ENCODE peak calls at places on chromosomes 2 and 18, in nine cellular contexts. One of them, this sample, is unnamed.

GRCh38 chr2:108615480-108616090 is 81.3 kb downstream of the LIMS1 start:
- DNase-seq in WTC11: no peak
- DNase-seq in H1: no peak
- DNase-seq in GM12878: no peak
- DNase-seq in HCT116: no peak
- DNase-seq in A549: no peak
- DNase-seq in K562: no peak
- DNase-seq in HepG2: peak
- DNase-seq in NB4: no peak
- DNase-seq in this sample: no peak

GRCh38 chr2:74101574-74102300 is 46.0 kb downstream of the BOLA3 start:
- DNase-seq in NB4: no peak
- DNase-seq in K562: no peak
- DNase-seq in H1: no peak
- DNase-seq in GM12878: no peak
- DNase-seq in HCT116: no peak
- DNase-seq in WTC11: no peak
- DNase-seq in A549: no peak
- DNase-seq in HepG2: no peak
- DNase-seq in this sample: no peak

GRCh38 chr2:72149556-72150156 is 2.0 kb upstream of the CYP26B1 start:
- DNase-seq in HepG2: no peak
- DNase-seq in HCT116: no peak
- DNase-seq in GM12878: no peak
- DNase-seq in K562: no peak
- DNase-seq in NB4: no peak
- DNase-seq in A549: no peak
- DNase-seq in WTC11: no peak
- DNase-seq in H1: no peak
- DNase-seq in this sample: peak

GRCh38 chr2:33497177-33497787 is 20.8 kb downstream of the RASGRP3 start:
- DNase-seq in H1: no peak
- DNase-seq in K562: no peak
- DNase-seq in HepG2: no peak
- DNase-seq in WTC11: no peak
- DNase-seq in GM12878: peak
- DNase-seq in HCT116: no peak
- DNase-seq in A549: no peak
- DNase-seq in NB4: peak
- DNase-seq in this sample: peak

GRCh38 chr2:178860551-178860950 is 53.3 kb upstream of the TTN start:
- DNase-seq in HepG2: no peak
- DNase-seq in NB4: no peak
- DNase-seq in A549: peak
- DNase-seq in WTC11: no peak
- DNase-seq in K562: no peak
- DNase-seq in HCT116: no peak
- DNase-seq in H1: no peak
- DNase-seq in GM12878: no peak
- DNase-seq in this sample: no peak

GRCh38 chr2:207911215-207911614 is 114.1 kb downstream of the PLEKHM3 start:
- DNase-seq in HCT116: no peak
- DNase-seq in K562: no peak
- DNase-seq in HepG2: no peak
- DNase-seq in WTC11: no peak
- DNase-seq in GM12878: no peak
- DNase-seq in H1: no peak
- DNase-seq in A549: no peak
- DNase-seq in NB4: no peak
- DNase-seq in this sample: no peak

GRCh38 chr18:54531402-54532065 is 59.5 kb upstream of the DYNAP start:
- DNase-seq in NB4: no peak
- DNase-seq in K562: no peak
- DNase-seq in HCT116: no peak
- DNase-seq in H1: no peak
- DNase-seq in A549: no peak
- DNase-seq in HepG2: no peak
- DNase-seq in WTC11: peak
- DNase-seq in GM12878: no peak
- DNase-seq in this sample: no peak

GRCh38 chr2:121101093-121101715 is 183.8 kb downstream of the TFCP2L1 start:
- DNase-seq in GM12878: no peak
- DNase-seq in HCT116: no peak
- DNase-seq in NB4: no peak
- DNase-seq in K562: no peak
- DNase-seq in H1: no peak
- DNase-seq in A549: no peak
- DNase-seq in HepG2: no peak
- DNase-seq in WTC11: no peak
- DNase-seq in this sample: no peak

GRCh38 chr2:86336350-86337234 is 834 bp downstream of the REEP1 start:
- DNase-seq in GM12878: no peak
- DNase-seq in WTC11: peak
- DNase-seq in HCT116: no peak
- DNase-seq in HepG2: no peak
- DNase-seq in K562: no peak
- DNase-seq in H1: peak
- DNase-seq in NB4: no peak
- DNase-seq in A549: no peak
- DNase-seq in this sample: no peak

GRCh38 chr2:158024288-158024898 is 77.3 kb upstream of the UPP2 start:
- DNase-seq in GM12878: no peak
- DNase-seq in WTC11: peak
- DNase-seq in K562: peak
- DNase-seq in HCT116: no peak
- DNase-seq in A549: peak
- DNase-seq in HepG2: peak
- DNase-seq in NB4: peak
- DNase-seq in H1: peak
- DNase-seq in this sample: peak

GRCh38 chr2:40874380-40874779 is 422.5 kb upstream of the SLC8A1 start:
- DNase-seq in A549: no peak
- DNase-seq in HCT116: no peak
- DNase-seq in HepG2: no peak
- DNase-seq in GM12878: no peak
- DNase-seq in H1: no peak
- DNase-seq in K562: no peak
- DNase-seq in WTC11: no peak
- DNase-seq in NB4: no peak
- DNase-seq in this sample: no peak

GRCh38 chr2:44668336-44668735 is 273.2 kb upstream of the SIX3 start:
- DNase-seq in WTC11: no peak
- DNase-seq in GM12878: no peak
- DNase-seq in HepG2: peak
- DNase-seq in H1: no peak
- DNase-seq in NB4: peak
- DNase-seq in A549: peak
- DNase-seq in K562: no peak
- DNase-seq in HCT116: peak
- DNase-seq in this sample: peak

DNA sequence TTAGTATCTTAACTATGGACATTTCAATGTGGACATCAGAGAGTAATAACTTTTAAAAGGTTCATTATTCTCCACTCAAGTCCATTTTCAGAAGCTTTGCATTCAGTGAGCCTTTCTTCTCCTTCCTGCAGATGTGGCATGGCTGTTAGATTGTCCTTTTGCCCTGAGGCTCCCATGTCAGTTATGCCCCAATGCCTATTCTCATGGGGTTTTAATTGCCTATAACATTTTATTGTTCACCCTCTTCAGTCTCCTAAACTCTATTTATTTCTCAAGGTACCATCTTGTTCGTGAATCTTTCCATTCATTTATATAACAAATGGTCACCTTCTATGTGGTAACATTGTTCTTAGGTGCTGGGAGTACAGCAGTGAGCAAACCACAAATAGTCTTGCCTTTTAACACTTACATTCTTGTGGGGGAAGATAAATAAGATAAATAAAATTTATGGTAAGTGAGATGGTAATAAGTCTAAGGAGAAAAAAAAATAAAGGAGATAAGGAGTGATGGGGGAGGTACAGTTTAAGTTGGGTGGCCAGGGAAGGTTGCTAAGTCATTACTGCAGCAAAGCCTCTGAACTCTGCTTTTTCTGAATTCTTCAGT is 277.9 kb upstream of the SIX3 start:
- DNase-seq in HCT116: no peak
- DNase-seq in K562: no peak
- DNase-seq in A549: no peak
- DNase-seq in HepG2: no peak
- DNase-seq in WTC11: no peak
- DNase-seq in H1: no peak
- DNase-seq in GM12878: no peak
- DNase-seq in NB4: no peak
- DNase-seq in this sample: no peak
- TF ChIP-seq MAX in HCT116: no peak
- TF ChIP-seq MAX in K562: no peak
- TF ChIP-seq MAX in A549: no peak
- TF ChIP-seq MAX in HepG2: no peak
- TF ChIP-seq MAX in WTC11: no peak
- TF ChIP-seq MAX in H1: no peak
- TF ChIP-seq MAX in GM12878: no peak
- TF ChIP-seq MAX in NB4: no peak
- TF ChIP-seq MAX in this sample: no peak

DNA sequence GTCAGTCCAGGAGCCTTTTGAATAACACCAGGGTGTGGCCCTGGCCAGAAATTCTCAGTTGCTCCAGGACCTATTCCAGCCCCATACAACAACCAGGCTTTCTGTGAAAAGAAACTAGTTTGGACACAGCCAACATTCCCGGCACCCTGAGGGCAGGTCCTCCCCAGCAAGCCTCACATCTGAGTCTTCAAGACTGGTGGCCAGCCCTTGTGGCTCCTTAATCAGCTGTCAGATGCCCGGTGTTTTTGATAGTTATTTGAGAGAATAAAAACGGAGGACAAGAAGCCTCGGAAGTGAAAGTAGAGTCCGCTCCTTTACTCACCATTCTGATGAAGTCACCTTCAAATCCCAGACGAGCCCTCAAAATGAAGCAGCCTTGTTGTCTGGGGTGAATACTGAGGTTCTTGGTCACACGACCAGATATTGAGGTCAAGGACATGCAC is 31.0 kb upstream of the GMCL1 start:
- DNase-seq in HepG2: no peak
- DNase-seq in GM12878: no peak
- DNase-seq in K562: no peak
- DNase-seq in HCT116: no peak
- DNase-seq in NB4: no peak
- DNase-seq in H1: peak
- DNase-seq in WTC11: no peak
- DNase-seq in A549: no peak
- DNase-seq in this sample: peak
- TF ChIP-seq MAX in HepG2: no peak
- TF ChIP-seq MAX in GM12878: no peak
- TF ChIP-seq MAX in K562: no peak
- TF ChIP-seq MAX in HCT116: no peak
- TF ChIP-seq MAX in NB4: no peak
- TF ChIP-seq MAX in H1: no peak
- TF ChIP-seq MAX in WTC11: no peak
- TF ChIP-seq MAX in A549: no peak
- TF ChIP-seq MAX in this sample: no peak

GRCh38 chr2:202186641-202187202 is 51.7 kb downstream of the SUMO1 start:
- DNase-seq in H1: peak
- DNase-seq in K562: no peak
- DNase-seq in WTC11: no peak
- DNase-seq in HepG2: no peak
- DNase-seq in GM12878: no peak
- DNase-seq in HCT116: no peak
- DNase-seq in NB4: no peak
- DNase-seq in A549: no peak
- DNase-seq in this sample: no peak

GRCh38 chr2:202185816-202186221 is 52.6 kb downstream of the SUMO1 start:
- DNase-seq in HCT116: no peak
- DNase-seq in A549: no peak
- DNase-seq in WTC11: no peak
- DNase-seq in K562: no peak
- DNase-seq in NB4: no peak
- DNase-seq in GM12878: no peak
- DNase-seq in H1: no peak
- DNase-seq in HepG2: peak
- DNase-seq in this sample: peak

GRCh38 chr2:202185156-202185555 is 53.2 kb downstream of the SUMO1 start:
- DNase-seq in HCT116: no peak
- DNase-seq in WTC11: no peak
- DNase-seq in H1: no peak
- DNase-seq in NB4: no peak
- DNase-seq in HepG2: no peak
- DNase-seq in K562: no peak
- DNase-seq in GM12878: no peak
- DNase-seq in A549: no peak
- DNase-seq in this sample: peak

GRCh38 chr2:202184557-202184956 is 53.8 kb downstream of the SUMO1 start:
- DNase-seq in WTC11: no peak
- DNase-seq in GM12878: no peak
- DNase-seq in NB4: no peak
- DNase-seq in H1: no peak
- DNase-seq in A549: no peak
- DNase-seq in HCT116: no peak
- DNase-seq in K562: no peak
- DNase-seq in HepG2: no peak
- DNase-seq in this sample: no peak

GRCh38 chr2:202187570-202187969 is 50.8 kb downstream of the SUMO1 start:
- DNase-seq in A549: peak
- DNase-seq in GM12878: no peak
- DNase-seq in HepG2: peak
- DNase-seq in K562: no peak
- DNase-seq in HCT116: peak
- DNase-seq in WTC11: no peak
- DNase-seq in NB4: no peak
- DNase-seq in H1: peak
- DNase-seq in this sample: no peak
- TF ChIP-seq MAX in A549: no peak
- TF ChIP-seq MAX in GM12878: no peak
- TF ChIP-seq MAX in HepG2: no peak
- TF ChIP-seq MAX in K562: no peak
- TF ChIP-seq MAX in HCT116: no peak
- TF ChIP-seq MAX in WTC11: no peak
- TF ChIP-seq MAX in NB4: no peak
- TF ChIP-seq MAX in H1: no peak
- TF ChIP-seq MAX in this sample: no peak

DNA sequence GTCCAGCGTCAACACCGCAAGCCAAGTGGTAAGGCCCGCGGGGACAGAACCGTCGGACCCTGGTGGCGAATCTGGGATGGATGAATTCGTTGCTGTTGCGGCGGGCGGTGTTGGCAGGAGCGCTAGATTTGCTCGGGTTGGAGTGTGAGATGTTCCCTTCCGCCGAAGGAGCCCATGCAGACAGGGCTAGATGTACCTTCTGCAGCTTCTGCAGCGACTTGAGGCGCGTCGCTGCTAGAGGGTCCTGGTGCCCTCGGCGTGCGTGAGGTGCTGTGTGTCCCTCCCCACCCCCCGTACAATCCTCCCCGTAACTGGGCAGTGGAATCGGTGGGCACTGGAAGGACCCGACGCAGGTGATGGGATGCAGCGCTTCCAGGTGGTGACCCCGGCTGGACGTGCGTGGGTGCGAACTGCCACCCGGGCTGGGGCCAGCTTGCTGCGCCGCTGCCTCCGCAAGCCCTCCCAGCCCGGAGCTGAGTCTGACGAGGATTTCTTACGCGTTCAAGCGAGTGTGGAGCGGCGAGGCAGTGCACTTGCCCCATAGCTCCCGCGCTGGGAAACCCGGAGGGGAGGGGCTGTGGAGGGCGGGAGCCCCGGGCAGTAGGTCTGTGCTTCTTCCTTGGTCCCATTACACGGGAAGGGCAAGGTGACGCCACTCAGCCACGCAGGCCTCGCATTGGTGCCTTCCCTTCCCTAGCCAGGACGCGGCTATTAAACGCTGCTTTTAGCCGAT is 34.3 kb downstream of the CHRNA1 start:
- DNase-seq in GM12878: no peak
- DNase-seq in HCT116: no peak
- DNase-seq in K562: no peak
- DNase-seq in WTC11: peak
- DNase-seq in NB4: no peak
- DNase-seq in A549: peak
- DNase-seq in H1: peak
- DNase-seq in HepG2: no peak
- DNase-seq in this sample: peak
- TF ChIP-seq MAX in GM12878: no peak
- TF ChIP-seq MAX in HCT116: no peak
- TF ChIP-seq MAX in K562: no peak
- TF ChIP-seq MAX in WTC11: peak
- TF ChIP-seq MAX in NB4: no peak
- TF ChIP-seq MAX in A549: peak
- TF ChIP-seq MAX in H1: peak
- TF ChIP-seq MAX in HepG2: no peak
- TF ChIP-seq MAX in this sample: no peak